ENCODE peak calls at places on chromosomes 11 and 22, in eight cellular contexts. O, T, W, L, R, F, Q and Z are unnamed samples.
A peak's percentile ranks its signal among the peaks of the same experiment; 100 is the strongest.

GRCh38 chr22:49768961-49769690 is 58.5 kb downstream of the BRD1 start:
- DNase-seq in O (no peak), T (no peak), W (no peak), L (no peak), R (peak; percentile 62), F (no peak), Q (no peak), Z (no peak)

GRCh38 chr22:37303821-37304274 is 21.5 kb downstream of the CYTH4 start:
- DNase-seq in O (peak; percentile 94), T (peak; percentile 94), W (no peak), L (peak; percentile 66), R (peak; percentile 96), F (peak; percentile 32), Q (no peak), Z (peak; percentile 93)

GRCh38 chr22:32810241-32811133 is 9.0 kb downstream of the TIMP3 start:
- DNase-seq in O (no peak), T (no peak), W (no peak), L (no peak), R (peak; percentile 36), F (no peak), Q (no peak), Z (peak; percentile 94)

GRCh38 chr11:133520707-133521106 is 11.6 kb downstream of the OPCML start:
- DNase-seq in O (no peak), T (no peak), W (no peak), L (no peak), R (no peak), F (no peak), Q (no peak), Z (no peak)

GRCh38 chr11:1876361-1877063 is 15.2 kb downstream of the PRR33 start:
- DNase-seq in O (peak; percentile 86), T (peak; percentile 42), W (no peak), L (peak; percentile 92), R (peak; percentile 67), F (no peak), Q (no peak), Z (no peak)

GRCh38 chr22:41003976-41004375 is 52.8 kb downstream of the RBX1 start:
- DNase-seq in O (no peak), T (no peak), W (no peak), L (no peak), R (no peak), F (no peak), Q (no peak), Z (no peak)

GRCh38 chr11:2716376-2717095 is 16.7 kb upstream of the KCNQ1OT1 start:
- DNase-seq in O (no peak), T (no peak), W (no peak), L (no peak), R (no peak), F (no peak), Q (no peak), Z (no peak)

GRCh38 chr22:50686794-50687193 is 14.2 kb downstream of the SHANK3 start:
- DNase-seq in O (no peak), T (no peak), W (no peak), L (no peak), R (no peak), F (no peak), Q (no peak), Z (no peak)

GRCh38 chr11:111107501-111107900 is 138.0 kb upstream of the POU2AF2 start:
- DNase-seq in O (no peak), T (no peak), W (no peak), L (no peak), R (no peak), F (no peak), Q (no peak), Z (no peak)

GRCh38 chr11:61293869-61294716 is 1.0 kb downstream of the VWCE start:
- DNase-seq in O (peak; percentile 66), T (peak; percentile 63), W (no peak), L (peak; percentile 36), R (peak; percentile 85), F (peak; percentile 17), Q (peak; percentile 20), Z (peak; percentile 22)

GRCh38 chr11:19116315-19116970 is 525 bp upstream of the ZDHHC13 start:
- DNase-seq in O (no peak), T (no peak), W (no peak), L (no peak), R (no peak), F (peak; percentile 10), Q (no peak), Z (no peak)

GRCh38 chr11:133414503-133414902 is 117.8 kb downstream of the OPCML start:
- DNase-seq in O (no peak), T (no peak), W (no peak), L (no peak), R (no peak), F (no peak), Q (no peak), Z (no peak)

GRCh38 chr11:10796191-10796590 is 12.5 kb downstream of the EIF4G2 start:
- DNase-seq in O (peak; percentile 14), T (no peak), W (no peak), L (no peak), R (peak; percentile 42), F (no peak), Q (no peak), Z (no peak)

GRCh38 chr22:46829140-46829891 is 66.9 kb downstream of the TBC1D22A start:
- DNase-seq in O (peak; percentile 90), T (peak; percentile 92), W (no peak), L (peak; percentile 66), R (peak; percentile 90), F (no peak), Q (no peak), Z (peak; percentile 75)

GRCh38 chr11:104005234-104005855 is 31.1 kb upstream of the DDI1 start:
- DNase-seq in O (peak; percentile 37), T (peak; percentile 11), W (no peak), L (no peak), R (peak; percentile 58), F (no peak), Q (no peak), Z (peak; percentile 80)

GRCh38 chr11:79156031-79156430 is 284.8 kb downstream of the TENM4 start:
- DNase-seq in O (no peak), T (no peak), W (no peak), L (no peak), R (no peak), F (no peak), Q (no peak), Z (peak; percentile 88)

GRCh38 chr11:61967924-61968757 is 707 bp upstream of the FTH1 start:
- DNase-seq in O (no peak), T (peak; percentile 50), W (peak; percentile 39), L (no peak), R (peak; percentile 60), F (peak; percentile 49), Q (peak; percentile 79), Z (no peak)

GRCh38 chr11:109747839-109748238 is 325.8 kb downstream of the C11orf87 start:
- DNase-seq in O (no peak), T (peak; percentile 16), W (no peak), L (no peak), R (no peak), F (no peak), Q (no peak), Z (no peak)

GRCh38 chr22:45919504-45920286 is 57.3 kb downstream of the WNT7B start:
- DNase-seq in O (no peak), T (no peak), W (no peak), L (no peak), R (no peak), F (no peak), Q (no peak), Z (peak; percentile 55)

GRCh38 chr22:39205344-39206021 is 39.3 kb downstream of the PDGFB start:
- DNase-seq in O (peak; percentile 75), T (peak; percentile 86), W (no peak), L (no peak), R (peak; percentile 86), F (peak; percentile 11), Q (no peak), Z (peak; percentile 57)

GRCh38 chr11:705646-706438 is at the start of gene EPS8L2:
- DNase-seq in O (no peak), T (no peak), W (no peak), L (no peak), R (peak; percentile 50), F (no peak), Q (no peak), Z (peak; percentile 35)